ENCODE peak calls at places on chromosomes 11 and 22, in five cellular contexts. O is heart left ventricle, S is A549, A is neural progenitor cell, V is dorsolateral prefrontal cortex. J is an unnamed sample.

GRCh38 chr11:17779861-17780594 is 45.4 kb downstream of the KCNC1 start:
- DNase-seq in V (no peak), A (no peak), O (no peak), S (no peak), J (no peak)

GRCh38 chr22:32328306-32329201 is 29.1 kb upstream of the RFPL3 start:
- DNase-seq in O (no peak), V (no peak), S (no peak), A (no peak), J (no peak)

GRCh38 chr22:49810363-49811013 is 17.2 kb downstream of the BRD1 start:
- DNase-seq in A (no peak), O (no peak), S (no peak), V (no peak), J (no peak)

GRCh38 chr11:61828379-61828628 is 204 bp downstream of the FADS2 start:
- DNase-seq in O (no peak), V (no peak), A (no peak), S (no peak), J (no peak)

GRCh38 chr11:10407749-10408472 is 47.2 kb upstream of the AMPD3 start:
- DNase-seq in V (no peak), A (no peak), O (peak; percentile 45), S (no peak), J (no peak)

GRCh38 chr11:45534132-45534531 is 131.3 kb downstream of the CHST1 start:
- DNase-seq in V (no peak), O (no peak), A (no peak), S (no peak), J (no peak)

GRCh38 chr11:115422013-115422697 is 82.1 kb downstream of the CADM1 start:
- DNase-seq in S (no peak), V (no peak), A (no peak), O (no peak), J (no peak)

GRCh38 chr22:23382796-23383195 is 197.3 kb downstream of the IGLL1 start:
- DNase-seq in V (no peak), O (no peak), S (no peak), A (no peak), J (no peak)

GRCh38 chr11:116808262-116809175 is 14.6 kb downstream of the APOA4 start:
- DNase-seq in S (no peak), O (no peak), V (no peak), A (no peak), J (no peak)

GRCh38 chr22:42270512-42271190 is at the start of gene TCF20:
- DNase-seq in A (peak; percentile 92), V (peak; percentile 65), O (peak; percentile 78), S (peak; percentile 74), J (no peak)

GRCh38 chr11:12220305-12220704 is 109.9 kb downstream of the MICAL2 start:
- DNase-seq in S (no peak), V (peak; percentile 82), O (peak; percentile 86), A (no peak), J (no peak)

GRCh38 chr11:95925011-95925410 is 1.1 kb upstream of the MTMR2 start:
- DNase-seq in V (no peak), S (peak; percentile 18), O (no peak), A (peak; percentile 4), J (no peak)

GRCh38 chr11:12225046-12225739 is 114.8 kb downstream of the MICAL2 start:
- DNase-seq in S (no peak), V (no peak), O (no peak), A (no peak), J (no peak)

GRCh38 chr11:64833509-64833908 is 10.9 kb downstream of the CDC42BPG start:
- DNase-seq in V (no peak), A (no peak), O (no peak), S (no peak), J (no peak)

GRCh38 chr22:23225724-23226496 is 45.6 kb downstream of the BCR start:
- DNase-seq in A (no peak), V (no peak), O (peak; percentile 80), S (peak; percentile 24), J (no peak)

GRCh38 chr11:66012946-66013761 is 1.3 kb downstream of the CST6 start:
- DNase-seq in V (no peak), O (no peak), A (no peak), S (no peak), J (no peak)

GRCh38 chr22:45344339-45344738 is 34.6 kb downstream of the FAM118A start:
- DNase-seq in S (peak; percentile 28), O (no peak), A (peak; percentile 48), V (no peak), J (no peak)
- TF ChIP-seq CTCF in S (no peak), O (no peak), A (peak; percentile 32), V (peak; percentile 13), J (no peak)

DNA sequence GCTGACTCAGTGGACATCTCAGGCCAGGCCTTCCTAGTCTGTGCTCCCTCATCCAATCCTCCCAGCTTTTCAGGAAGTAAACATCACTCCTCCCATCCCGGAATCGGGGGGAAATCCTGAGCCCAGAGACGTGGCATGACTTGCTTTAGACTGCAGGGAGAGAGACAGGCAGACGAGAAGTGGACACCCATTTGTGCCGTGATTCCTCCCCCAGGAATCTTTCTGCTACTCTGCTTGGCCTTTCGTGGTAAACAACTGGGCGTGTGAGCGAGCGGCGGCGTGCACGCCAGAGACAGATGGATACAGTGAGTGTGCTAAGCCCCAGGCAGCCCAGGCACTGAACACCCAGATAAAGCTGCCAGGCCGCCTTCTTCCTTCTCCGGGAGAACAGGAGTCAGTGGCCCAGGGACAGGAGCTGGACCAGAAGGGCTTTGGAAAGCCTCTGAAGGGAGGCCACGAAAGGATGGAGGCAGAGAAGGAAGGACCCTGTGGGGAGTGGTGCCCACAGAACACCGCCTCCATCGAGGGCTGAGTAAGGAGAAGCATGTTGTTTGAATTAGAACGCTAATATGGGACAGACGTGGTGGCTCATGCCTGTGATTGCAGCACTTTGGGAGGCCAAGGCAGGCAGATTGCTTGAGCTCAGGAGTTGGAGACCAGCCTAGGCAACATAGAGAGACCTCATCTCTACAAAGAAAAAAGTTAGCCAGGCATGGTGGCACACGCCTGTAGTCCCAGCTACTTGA is 53.0 kb upstream of the PRR5 start:
- DNase-seq in V (no peak), O (no peak), A (no peak), S (no peak), J (no peak)
- H3K27ac ChIP-seq in V (no peak overlapping the region), O (no peak overlapping the region), A (no peak overlapping the region), S (no peak overlapping the region), J (peak overlapping the region; percentile 87)

GRCh38 chr22:28935713-28936112 is 52.3 kb downstream of the ZNRF3 start:
- DNase-seq in V (no peak), O (no peak), S (no peak), A (no peak), J (no peak)
- TF ChIP-seq CTCF in V (peak; percentile 15), O (no peak), S (no peak), A (peak; percentile 36), J (no peak)

DNA sequence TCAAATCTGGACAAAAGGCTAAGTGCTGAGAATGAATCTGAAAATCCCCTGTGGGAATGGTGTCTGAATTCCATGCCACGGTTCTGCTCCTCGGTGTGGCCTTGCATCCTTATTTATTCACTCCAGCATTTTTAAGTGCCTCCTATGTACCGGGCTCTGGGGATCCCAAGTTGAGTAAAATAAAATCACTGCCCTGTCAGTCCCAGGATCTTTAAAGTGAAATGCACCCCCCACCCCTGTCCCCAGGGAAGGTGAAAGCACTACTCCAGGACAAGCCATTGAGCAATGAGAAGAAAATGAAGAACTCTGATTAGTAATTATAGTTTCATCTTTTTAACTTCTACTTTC is 3.3 kb downstream of the LGR4 start:
- DNase-seq in V (no peak), S (no peak), A (no peak), O (no peak), J (no peak)
- H3K27ac ChIP-seq in V (no peak overlapping the region), S (peak overlapping the region; percentile 94), A (peak overlapping the region; percentile 8), O (no peak overlapping the region), J (peak overlapping the region; percentile 73)

GRCh38 chr22:39221999-39222686 is 22.6 kb downstream of the PDGFB start:
- DNase-seq in S (no peak), A (no peak), O (peak; percentile 10), V (no peak), J (no peak)
- TF ChIP-seq CTCF in S (no peak), A (no peak), O (no peak), V (no peak), J (no peak)

GRCh38 chr11:63761870-63762661 is 6.5 kb downstream of the ZFTA start:
- DNase-seq in A (peak; percentile 90), O (peak; percentile 44), S (no peak), V (no peak), J (no peak)
- H3K27ac ChIP-seq in A (peak overlapping the region; percentile 85), O (peak overlapping the region; percentile 43), S (no peak overlapping the region), V (peak overlapping the region; percentile 47), J (no peak overlapping the region)

DNA sequence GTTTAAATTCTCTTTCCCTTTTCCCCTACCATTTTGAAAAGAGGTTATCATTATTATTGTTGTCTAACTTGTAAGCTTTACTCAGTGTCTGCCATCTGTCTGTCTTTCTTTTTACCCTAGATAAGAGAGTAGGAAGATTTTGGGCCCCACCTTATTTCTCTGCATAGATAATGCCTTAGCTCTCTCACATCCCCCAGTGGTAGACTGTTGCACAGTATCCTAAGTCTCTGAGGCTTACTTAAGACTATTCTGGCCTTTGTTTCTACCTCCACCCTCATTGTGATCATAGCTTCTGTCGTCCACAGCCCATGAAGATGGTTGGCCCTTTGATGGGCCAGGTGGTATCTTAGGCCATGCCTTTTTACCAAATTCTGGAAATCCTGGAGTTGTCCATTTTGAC is 3.6 kb upstream of the OR51L1 start:
- DNase-seq in A (peak; percentile 32), S (no peak), O (no peak), V (no peak), J (no peak)
- TF ChIP-seq CTCF in A (peak; percentile 30), S (no peak), O (no peak), V (no peak), J (no peak)

DNA sequence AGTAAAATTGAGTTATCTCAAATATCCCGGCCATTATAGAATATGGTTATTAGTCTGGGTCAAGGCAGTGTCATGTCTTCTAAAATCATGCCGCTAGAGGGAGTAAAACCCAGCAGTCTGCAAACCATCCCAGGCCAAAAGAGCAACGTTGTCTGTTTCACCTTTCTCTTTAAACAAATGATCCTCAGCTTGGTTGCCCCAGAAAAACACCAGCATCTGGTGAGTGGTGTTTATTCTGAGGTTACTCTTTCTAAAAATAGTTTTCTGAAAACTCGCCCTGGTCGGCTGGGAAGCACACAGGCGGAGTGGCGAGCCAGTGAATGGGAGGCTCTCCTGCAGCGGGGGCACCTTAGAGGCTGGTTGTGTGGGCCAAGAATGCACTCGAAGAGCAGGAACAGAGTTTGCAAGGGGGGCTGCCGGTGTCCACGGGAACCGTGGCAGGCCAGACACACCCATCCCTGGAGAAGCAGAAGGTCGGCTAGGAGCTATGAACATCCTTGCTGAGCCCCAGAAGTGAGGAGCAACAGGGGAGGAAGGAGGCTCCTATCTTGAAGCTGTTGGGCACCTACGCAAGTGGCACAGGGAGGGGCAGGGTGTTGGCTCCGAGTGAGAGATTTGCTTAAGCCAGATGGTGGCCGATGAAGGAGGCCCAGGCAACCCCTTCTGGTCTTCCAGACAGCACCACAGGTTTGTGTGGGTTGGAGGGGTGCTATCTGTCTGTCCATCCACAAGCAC is 297.1 kb downstream of the ETS1 start:
- DNase-seq in V (peak; percentile 52), O (peak; percentile 55), S (peak; percentile 55), A (peak; percentile 70), J (no peak)
- H3K27ac ChIP-seq in V (no peak overlapping the region), O (peak overlapping the region; percentile 27), S (peak overlapping the region; percentile 50), A (no peak overlapping the region), J (peak overlapping the region; percentile 55)